ENCODE peak calls at places on chromosomes 4 and X, in nine cellular contexts. N is nephron progenitor cell, G is mesothelial cell of epicardium, J is suprapubic skin, K is fibroblast of villous mesenchyme, Z is fibroblast of pulmonary artery, O is left lung, E is Calu3, R is WTC11. X is an unnamed sample.

GRCh38 chr4:125719987-125720386 is 405.2 kb downstream of the FAT4 start:
- DNase-seq in Z (peak), G (no peak), E (peak), J (no peak), N (no peak), O (no peak), R (no peak), K (peak), X (no peak)

GRCh38 chr4:187840814-187841213 is 154.8 kb upstream of the ZFP42 start:
- DNase-seq in Z (no peak), O (no peak), R (no peak), N (no peak), K (no peak), G (no peak), J (no peak), E (no peak), X (no peak)

GRCh38 chrX:71107762-71108360 is 1.3 kb upstream of the CXorf65 start:
- DNase-seq in G (no peak), J (no peak), E (no peak), O (no peak), N (peak), K (no peak), R (no peak), Z (no peak), X (no peak)

GRCh38 chr4:80619070-80619674 is 283.6 kb downstream of the CFAP299 start:
- DNase-seq in R (no peak), G (no peak), E (peak), K (no peak), N (no peak), O (no peak), J (no peak), Z (peak), X (no peak)

GRCh38 chr4:2413821-2414610 is 4.4 kb downstream of the ZFYVE28 start:
- DNase-seq in E (no peak), G (no peak), J (peak), N (no peak), K (no peak), R (peak), O (no peak), Z (peak), X (no peak)

GRCh38 chrX:110389570-110389969 is 30.9 kb downstream of the RTL9 start:
- DNase-seq in J (no peak), E (no peak), G (no peak), Z (no peak), R (no peak), K (no peak), O (no peak), N (no peak), X (no peak)

GRCh38 chrX:6226646-6227444 is 1.8 kb downstream of the NLGN4X start:
- DNase-seq in E (no peak), N (peak), J (no peak), K (no peak), O (no peak), G (peak), Z (no peak), R (peak), X (no peak)

GRCh38 chr4:41361831-41362646 is 105.3 kb downstream of the UCHL1 start:
- DNase-seq in K (no peak), E (no peak), N (no peak), G (no peak), J (no peak), R (no peak), Z (no peak), O (no peak), X (no peak)

GRCh38 chr4:39636786-39637185 is 1.9 kb downstream of the SMIM14 start:
- DNase-seq in N (no peak), R (no peak), G (no peak), J (no peak), E (no peak), K (peak), Z (no peak), O (no peak), X (no peak)

GRCh38 chr4:10733016-10733415 is 48.4 kb upstream of the CLNK start:
- DNase-seq in G (no peak), J (no peak), Z (no peak), O (no peak), K (no peak), E (no peak), N (no peak), R (no peak), X (no peak)

GRCh38 chr4:22343606-22344005 is 172.3 kb downstream of the ADGRA3 start:
- DNase-seq in G (no peak), J (no peak), N (no peak), E (no peak), K (no peak), Z (no peak), R (no peak), O (no peak), X (no peak)

GRCh38 chr4:41541697-41542096 is 3.7 kb downstream of the LIMCH1 start:
- DNase-seq in G (no peak), O (no peak), E (no peak), Z (peak), N (no peak), J (no peak), R (no peak), K (peak), X (no peak)

GRCh38 chr4:47213971-47214370 is 182.6 kb downstream of the GABRB1 start:
- DNase-seq in J (no peak), N (no peak), R (no peak), K (peak), G (no peak), Z (peak), O (no peak), E (peak), X (no peak)

GRCh38 chrX:133335027-133335426 is 80.3 kb downstream of the GPC4 start:
- DNase-seq in J (no peak), G (no peak), K (peak), O (no peak), E (peak), Z (peak), N (peak), R (no peak), X (no peak)

GRCh38 chr4:174225247-174226054 is 58.0 kb downstream of the FBXO8 start:
- DNase-seq in Z (no peak), N (no peak), J (no peak), G (no peak), O (no peak), R (no peak), K (no peak), E (no peak), X (no peak)

GRCh38 chrX:110021180-110022022 is 18.5 kb downstream of the TMEM164 start:
- DNase-seq in Z (peak), J (no peak), K (peak), N (no peak), O (no peak), E (no peak), R (no peak), G (no peak), X (no peak)

GRCh38 chr4:159298502-159298901 is 195.6 kb downstream of the RAPGEF2 start:
- DNase-seq in J (no peak), N (no peak), Z (no peak), E (no peak), R (no peak), O (no peak), K (peak), G (no peak), X (no peak)

GRCh38 chr4:36921474-36922220 is 322.9 kb upstream of the NWD2 start:
- DNase-seq in J (no peak), K (no peak), E (no peak), Z (no peak), R (no peak), O (no peak), N (no peak), G (no peak), X (no peak)

GRCh38 chr4:94399277-94399676 is 52.5 kb upstream of the PDLIM5 start:
- DNase-seq in J (no peak), E (no peak), N (no peak), O (no peak), R (no peak), K (no peak), Z (no peak), G (no peak), X (no peak)

GRCh38 chr4:94641702-94642560 is 115.8 kb upstream of the BMPR1B start:
- DNase-seq in O (no peak), N (no peak), Z (peak), K (peak), E (no peak), G (no peak), R (no peak), J (no peak), X (no peak)

GRCh38 chr4:87506974-87507701 is 22.0 kb downstream of the SPARCL1 start:
- DNase-seq in G (no peak), K (peak), E (no peak), O (no peak), N (no peak), J (no peak), Z (peak), R (no peak), X (no peak)

GRCh38 chr4:87511500-87511899 is 17.7 kb downstream of the SPARCL1 start:
- DNase-seq in R (no peak), K (no peak), N (no peak), O (no peak), E (no peak), G (no peak), Z (no peak), J (no peak), X (no peak)

GRCh38 chr4:87502580-87503238 is 26.5 kb downstream of the SPARCL1 start:
- DNase-seq in Z (peak), K (no peak), R (no peak), E (no peak), N (no peak), J (no peak), G (no peak), O (no peak), X (no peak)

GRCh38 chr4:87510747-87511146 is 18.4 kb downstream of the SPARCL1 start:
- DNase-seq in K (no peak), G (no peak), N (no peak), Z (no peak), J (no peak), O (no peak), R (peak), E (no peak), X (no peak)

GRCh38 chr4:87505862-87506261 is 23.3 kb downstream of the SPARCL1 start:
- DNase-seq in J (no peak), N (no peak), G (no peak), E (no peak), Z (no peak), K (no peak), R (peak), O (no peak), X (no peak)
- TF ChIP-seq CTCF in J (no peak), N (no peak), G (no peak), E (no peak), Z (peak), K (peak), R (no peak), O (no peak), X (no peak)

GRCh38 chrX:40179333-40179732 is 81.6 kb upstream of the BCOR start:
- DNase-seq in G (no peak), E (no peak), J (no peak), Z (no peak), N (no peak), K (no peak), R (no peak), O (no peak), X (no peak)
- TF ChIP-seq CTCF in G (no peak), E (no peak), J (no peak), Z (no peak), N (no peak), K (no peak), R (no peak), O (no peak), X (no peak)

GRCh38 chr4:105257817-105258495 is 111.3 kb downstream of the TET2 start:
- DNase-seq in N (no peak), R (no peak), E (no peak), G (no peak), Z (no peak), K (no peak), J (no peak), O (no peak), X (no peak)
- TF ChIP-seq CTCF in N (no peak), R (no peak), E (no peak), G (no peak), Z (peak), K (no peak), J (no peak), O (no peak), X (no peak)

GRCh38 chr4:153530996-153531375 is 64.8 kb downstream of the TMEM131L start:
- DNase-seq in O (no peak), N (no peak), R (no peak), G (no peak), Z (no peak), E (no peak), K (no peak), J (no peak), X (no peak)
- TF ChIP-seq CTCF in O (no peak), N (no peak), R (no peak), G (no peak), Z (peak), E (no peak), K (peak), J (no peak), X (no peak)

DNA sequence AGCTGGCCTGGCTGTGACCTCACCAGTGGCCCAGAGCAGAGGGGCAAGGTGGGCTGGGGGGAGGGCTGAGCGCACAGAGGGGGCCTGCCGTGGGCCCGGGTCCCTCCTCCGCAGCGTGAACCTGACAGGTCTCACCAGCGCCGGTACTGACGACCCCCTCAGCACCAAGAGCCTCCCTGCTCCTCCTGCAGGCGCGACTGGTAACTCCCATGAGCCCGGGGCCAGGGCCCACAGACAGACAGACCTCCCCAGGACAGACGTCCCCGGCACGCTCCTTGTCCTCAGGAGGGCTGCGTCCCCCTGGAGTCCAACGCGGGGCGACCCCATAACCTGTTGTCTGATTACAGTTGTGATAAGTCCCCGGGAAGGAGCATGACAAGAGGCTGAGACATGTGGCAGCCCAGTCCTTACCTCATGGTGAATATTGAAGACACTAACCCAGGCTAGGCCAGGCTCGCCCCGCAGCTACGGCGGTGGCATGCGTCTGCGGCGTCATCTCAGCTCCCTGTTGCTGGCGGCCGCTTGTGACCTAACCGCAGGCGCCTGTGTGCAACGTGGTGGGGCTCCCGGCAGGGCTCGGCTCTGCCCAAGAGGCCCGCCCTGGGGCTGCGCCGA is 8.5 kb downstream of the AKAP17A start:
- DNase-seq in O (no peak), N (no peak), E (no peak), K (no peak), J (no peak), Z (no peak), G (no peak), R (no peak), X (no peak)
- TF ChIP-seq CTCF in O (no peak), N (no peak), E (no peak), K (no peak), J (no peak), Z (no peak), G (no peak), R (no peak), X (no peak)

DNA sequence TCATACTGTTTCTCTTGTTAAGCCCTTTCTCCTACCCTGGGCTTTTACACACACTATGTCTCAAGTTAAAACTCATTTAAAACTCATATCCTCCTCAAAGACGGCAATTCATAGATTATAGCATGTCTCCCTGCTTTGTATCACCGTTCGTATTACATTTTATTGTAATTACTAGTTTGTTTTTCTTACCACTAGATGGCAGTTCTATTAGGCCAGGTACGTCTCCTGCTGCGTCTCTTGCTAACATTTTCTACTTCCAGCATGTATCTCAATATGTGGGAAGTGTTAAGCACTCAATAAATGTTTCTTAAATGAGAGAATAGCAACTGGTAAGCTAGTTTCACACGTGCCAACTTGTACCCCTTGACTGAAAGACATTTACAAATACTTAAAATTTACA is 450.3 kb upstream of the PCDH7 start:
- DNase-seq in O (no peak), J (no peak), K (no peak), E (no peak), R (no peak), Z (peak), G (no peak), N (no peak), X (no peak)
- TF ChIP-seq CTCF in O (no peak), J (no peak), K (peak), E (no peak), R (peak), Z (peak), G (no peak), N (peak), X (no peak)

GRCh38 chrX:149522914-149523313 is 17.8 kb upstream of the IDS start:
- DNase-seq in J (no peak), N (no peak), G (no peak), K (no peak), Z (no peak), R (no peak), E (peak), O (no peak), X (no peak)

GRCh38 chrX:149531599-149531998 is 9.2 kb upstream of the EOLA1 start:
- DNase-seq in Z (no peak), O (no peak), G (no peak), K (no peak), R (no peak), N (no peak), E (no peak), J (no peak), X (no peak)

GRCh38 chrX:149528381-149528780 is 12.4 kb upstream of the EOLA1 start:
- DNase-seq in E (no peak), R (no peak), O (no peak), J (no peak), K (no peak), Z (no peak), G (no peak), N (no peak), X (no peak)

DNA sequence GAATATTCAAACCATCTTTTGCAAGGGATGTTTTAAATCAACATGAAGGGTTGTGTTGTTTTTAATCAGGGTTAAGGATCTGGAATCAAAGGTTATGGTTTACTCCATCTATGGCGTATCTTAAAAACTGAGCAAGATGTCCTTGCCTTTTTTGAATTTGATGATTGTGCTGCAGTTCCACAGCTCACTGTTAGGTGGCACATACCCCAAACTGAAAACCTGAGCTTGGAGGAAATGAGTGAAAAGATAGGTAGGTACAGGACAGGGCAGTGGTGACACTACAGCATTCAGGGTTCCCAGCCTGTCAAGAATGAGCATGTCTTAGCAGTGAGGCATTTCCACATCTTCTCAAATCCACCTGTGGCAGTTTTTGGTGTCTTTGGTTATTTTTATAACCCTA is 13.1 kb upstream of the EOLA1 start:
- DNase-seq in K (peak), O (no peak), Z (peak), G (no peak), N (no peak), E (peak), R (no peak), J (no peak), X (no peak)
- TF ChIP-seq CTCF in K (peak), O (peak), Z (peak), G (peak), N (peak), E (no peak), R (peak), J (peak), X (no peak)

DNA sequence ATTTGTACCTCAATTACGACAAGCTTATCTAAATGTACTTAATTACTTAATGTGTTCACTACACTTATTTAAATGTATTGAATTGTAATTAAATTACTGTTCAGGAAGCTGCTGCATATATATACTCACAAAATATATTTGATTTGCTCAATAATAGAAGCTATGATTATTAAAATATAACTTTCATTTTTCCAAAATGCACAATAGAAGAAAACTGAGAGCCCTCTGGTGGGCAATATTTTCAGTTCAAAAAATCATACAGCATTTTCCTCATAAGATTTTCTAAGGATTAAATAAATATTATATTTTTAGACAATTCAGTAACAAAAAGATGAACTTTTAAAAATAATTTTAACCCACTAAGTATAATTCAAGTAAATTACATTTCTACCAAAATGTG is 217.3 kb downstream of the DKK2 start:
- DNase-seq in G (no peak), N (no peak), O (no peak), J (no peak), K (no peak), E (no peak), Z (peak), R (no peak), X (no peak)
- TF ChIP-seq CTCF in G (peak), N (no peak), O (no peak), J (no peak), K (peak), E (no peak), Z (peak), R (no peak), X (no peak)

X was measured in omental fat pad.